ENCODE peak calls at places on chromosomes 3 and 15, in ten cellular contexts. E, B, Z, N, J, O, L, D, M and S are unnamed samples.

GRCh38 chr3:195896361-195897080 is 11.8 kb downstream of the TNK2 start:
- DNase-seq in E (no peak), B (no peak), Z (no peak), N (no peak), J (peak), O (no peak), L (no peak), D (no peak), M (no peak), S (no peak)

GRCh38 chr3:152315623-152316022 is 46.9 kb downstream of the MBNL1 start:
- DNase-seq in E (no peak), B (no peak), Z (no peak), N (no peak), J (no peak), O (no peak), L (no peak), D (no peak), M (no peak), S (no peak)

GRCh38 chr15:40769310-40770146 is at the start of gene C15orf62:
- DNase-seq in E (peak), B (peak), Z (no peak), N (peak), J (peak), O (no peak), L (peak), D (peak), M (peak), S (no peak)

GRCh38 chr3:116980106-116980505 is 270.5 kb downstream of the TUSC7 start:
- DNase-seq in E (no peak), B (no peak), Z (no peak), N (no peak), J (no peak), O (no peak), L (no peak), D (no peak), M (no peak), S (no peak)

GRCh38 chr3:151318313-151318712 is 1.7 kb upstream of the GPR87 start:
- DNase-seq in E (no peak), B (no peak), Z (no peak), N (no peak), J (no peak), O (no peak), L (no peak), D (no peak), M (no peak), S (no peak)

GRCh38 chr15:34119291-34119690 is 17.4 kb downstream of the PGBD4 start:
- DNase-seq in E (no peak), B (no peak), Z (no peak), N (no peak), J (no peak), O (no peak), L (no peak), D (no peak), M (no peak), S (no peak)

GRCh38 chr15:91866371-91866905 is 12.9 kb downstream of the SLCO3A1 start:
- DNase-seq in E (no peak), B (no peak), Z (no peak), N (no peak), J (no peak), O (no peak), L (no peak), D (peak), M (no peak), S (no peak)

GRCh38 chr3:112143251-112143650 is 10.2 kb upstream of the GCSAM start:
- DNase-seq in E (no peak), B (no peak), Z (no peak), N (no peak), J (no peak), O (no peak), L (no peak), D (no peak), M (no peak), S (no peak)

GRCh38 chr15:55353030-55353429 is 34.0 kb downstream of the PIGB start:
- DNase-seq in E (no peak), B (no peak), Z (no peak), N (no peak), J (no peak), O (no peak), L (no peak), D (no peak), M (no peak), S (no peak)

GRCh38 chr15:70826634-70827033 is 27.3 kb downstream of the LARP6 start:
- DNase-seq in E (no peak), B (no peak), Z (peak), N (no peak), J (no peak), O (peak), L (peak), D (no peak), M (no peak), S (peak)

GRCh38 chr15:98146031-98146430 is 185.5 kb downstream of the ARRDC4 start:
- DNase-seq in E (no peak), B (no peak), Z (no peak), N (no peak), J (no peak), O (no peak), L (no peak), D (no peak), M (no peak), S (no peak)

GRCh38 chr15:71332605-71333004 is 217.3 kb downstream of the THSD4 start:
- DNase-seq in E (no peak), B (no peak), Z (no peak), N (no peak), J (no peak), O (no peak), L (no peak), D (no peak), M (no peak), S (no peak)

GRCh38 chr3:13072239-13073041 is 789 bp downstream of the IQSEC1 start:
- DNase-seq in E (no peak), B (peak), Z (no peak), N (no peak), J (no peak), O (no peak), L (peak), D (peak), M (peak), S (no peak)

GRCh38 chr3:149180057-149180573 is 41.5 kb downstream of the CP start:
- DNase-seq in E (peak), B (peak), Z (peak), N (no peak), J (no peak), O (peak), L (peak), D (peak), M (no peak), S (peak)

GRCh38 chr3:40623567-40623966 is 98.8 kb downstream of the ZNF621 start:
- DNase-seq in E (no peak), B (no peak), Z (no peak), N (no peak), J (no peak), O (no peak), L (peak), D (no peak), M (peak), S (no peak)

GRCh38 chr3:157695586-157695985 is 192.4 kb upstream of the VEPH1 start:
- DNase-seq in E (no peak), B (no peak), Z (no peak), N (no peak), J (no peak), O (no peak), L (no peak), D (no peak), M (no peak), S (no peak)

GRCh38 chr3:28343144-28343543 is 5.4 kb upstream of the ZCWPW2 start:
- DNase-seq in E (no peak), B (no peak), Z (no peak), N (no peak), J (no peak), O (no peak), L (no peak), D (no peak), M (no peak), S (no peak)

GRCh38 chr3:138445654-138446053 is 11.2 kb downstream of the ESYT3 start:
- DNase-seq in E (no peak), B (no peak), Z (no peak), N (no peak), J (no peak), O (no peak), L (no peak), D (no peak), M (no peak), S (no peak)

GRCh38 chr3:169634618-169635236 is 28.8 kb downstream of the MECOM start:
- DNase-seq in E (no peak), B (peak), Z (no peak), N (no peak), J (no peak), O (no peak), L (peak), D (peak), M (no peak), S (peak)

GRCh38 chr3:89107461-89108035 is at the start of gene EPHA3:
- DNase-seq in E (no peak), B (peak), Z (no peak), N (peak), J (peak), O (no peak), L (peak), D (peak), M (peak), S (peak)

GRCh38 chr3:126926684-126927404 is 56.1 kb upstream of the PLXNA1 start:
- DNase-seq in E (no peak), B (no peak), Z (no peak), N (no peak), J (peak), O (peak), L (no peak), D (no peak), M (peak), S (no peak)

GRCh38 chr3:76702676-76703075 is 337.2 kb upstream of the ROBO2 start:
- DNase-seq in E (no peak), B (no peak), Z (no peak), N (no peak), J (no peak), O (no peak), L (no peak), D (no peak), M (no peak), S (no peak)

GRCh38 chr15:45802140-45802539 is 167.3 kb downstream of the SQOR start:
- DNase-seq in E (no peak), B (no peak), Z (no peak), N (no peak), J (no peak), O (no peak), L (peak), D (peak), M (no peak), S (peak)

GRCh38 chr15:28911295-28911979 is 25.7 kb downstream of the APBA2 start:
- DNase-seq in E (no peak), B (no peak), Z (no peak), N (no peak), J (no peak), O (no peak), L (no peak), D (no peak), M (peak), S (no peak)

GRCh38 chr15:32730677-32731654 is 13.2 kb downstream of the GREM1 start:
- DNase-seq in E (no peak), B (peak), Z (no peak), N (no peak), J (peak), O (peak), L (peak), D (peak), M (no peak), S (peak)

GRCh38 chr3:126518779-126519177 is 1.2 kb upstream of the UROC1 start:
- DNase-seq in E (no peak), B (no peak), Z (no peak), N (no peak), J (no peak), O (no peak), L (no peak), D (no peak), M (peak), S (peak)

GRCh38 chr3:143552851-143553250 is 295.4 kb downstream of the SLC9A9 start:
- DNase-seq in E (no peak), B (no peak), Z (no peak), N (no peak), J (no peak), O (no peak), L (no peak), D (no peak), M (no peak), S (no peak)

GRCh38 chr3:100041328-100041749 is 73.0 kb downstream of the FILIP1L start:
- DNase-seq in E (no peak), B (no peak), Z (no peak), N (no peak), J (no peak), O (peak), L (no peak), D (no peak), M (no peak), S (peak)

GRCh38 chr15:89171136-89172072 is 50.0 kb downstream of the RLBP1 start:
- DNase-seq in E (no peak), B (peak), Z (no peak), N (no peak), J (no peak), O (peak), L (peak), D (no peak), M (peak), S (peak)

GRCh38 chr3:123789760-123790159 is 94.4 kb downstream of the MYLK start:
- DNase-seq in E (no peak), B (no peak), Z (peak), N (no peak), J (no peak), O (no peak), L (no peak), D (no peak), M (no peak), S (no peak)

GRCh38 chr3:155387571-155387970 is 94.1 kb upstream of the STRIT1 start:
- DNase-seq in E (no peak), B (no peak), Z (no peak), N (no peak), J (no peak), O (no peak), L (no peak), D (no peak), M (no peak), S (no peak)

GRCh38 chr15:88257311-88257901 is 867 bp upstream of the NTRK3 start:
- DNase-seq in E (no peak), B (no peak), Z (no peak), N (no peak), J (peak), O (no peak), L (no peak), D (no peak), M (no peak), S (no peak)

GRCh38 chr15:100318880-100319279 is 22.9 kb downstream of the ADAMTS17 start:
- DNase-seq in E (no peak), B (no peak), Z (no peak), N (no peak), J (no peak), O (no peak), L (no peak), D (no peak), M (no peak), S (no peak)

GRCh38 chr3:114338651-114339357 is 45.0 kb downstream of the TIGIT start:
- DNase-seq in E (no peak), B (no peak), Z (no peak), N (no peak), J (peak), O (no peak), L (no peak), D (no peak), M (peak), S (no peak)

GRCh38 chr15:66089049-66089448 is 164.5 kb downstream of the MEGF11 start:
- DNase-seq in E (peak), B (no peak), Z (no peak), N (no peak), J (no peak), O (no peak), L (no peak), D (no peak), M (no peak), S (no peak)

GRCh38 chr3:44184319-44184953 is 57.2 kb upstream of the TOPAZ1 start:
- DNase-seq in E (no peak), B (no peak), Z (peak), N (no peak), J (no peak), O (no peak), L (peak), D (no peak), M (no peak), S (no peak)

GRCh38 chr3:44185396-44185915 is 56.2 kb upstream of the TOPAZ1 start:
- DNase-seq in E (no peak), B (no peak), Z (peak), N (no peak), J (no peak), O (no peak), L (no peak), D (no peak), M (no peak), S (no peak)

GRCh38 chr3:44186111-44186672 is 55.5 kb upstream of the TOPAZ1 start:
- DNase-seq in E (no peak), B (no peak), Z (peak), N (no peak), J (no peak), O (no peak), L (no peak), D (no peak), M (no peak), S (no peak)

GRCh38 chr3:44186712-44187111 is 55.0 kb upstream of the TOPAZ1 start:
- DNase-seq in E (no peak), B (no peak), Z (peak), N (no peak), J (no peak), O (no peak), L (no peak), D (no peak), M (no peak), S (no peak)
- TF ChIP-seq POLR2AphosphoS5 in E (no peak), B (no peak), Z (no peak), N (no peak), J (no peak), O (no peak), L (no peak), D (no peak), M (no peak), S (no peak)

DNA sequence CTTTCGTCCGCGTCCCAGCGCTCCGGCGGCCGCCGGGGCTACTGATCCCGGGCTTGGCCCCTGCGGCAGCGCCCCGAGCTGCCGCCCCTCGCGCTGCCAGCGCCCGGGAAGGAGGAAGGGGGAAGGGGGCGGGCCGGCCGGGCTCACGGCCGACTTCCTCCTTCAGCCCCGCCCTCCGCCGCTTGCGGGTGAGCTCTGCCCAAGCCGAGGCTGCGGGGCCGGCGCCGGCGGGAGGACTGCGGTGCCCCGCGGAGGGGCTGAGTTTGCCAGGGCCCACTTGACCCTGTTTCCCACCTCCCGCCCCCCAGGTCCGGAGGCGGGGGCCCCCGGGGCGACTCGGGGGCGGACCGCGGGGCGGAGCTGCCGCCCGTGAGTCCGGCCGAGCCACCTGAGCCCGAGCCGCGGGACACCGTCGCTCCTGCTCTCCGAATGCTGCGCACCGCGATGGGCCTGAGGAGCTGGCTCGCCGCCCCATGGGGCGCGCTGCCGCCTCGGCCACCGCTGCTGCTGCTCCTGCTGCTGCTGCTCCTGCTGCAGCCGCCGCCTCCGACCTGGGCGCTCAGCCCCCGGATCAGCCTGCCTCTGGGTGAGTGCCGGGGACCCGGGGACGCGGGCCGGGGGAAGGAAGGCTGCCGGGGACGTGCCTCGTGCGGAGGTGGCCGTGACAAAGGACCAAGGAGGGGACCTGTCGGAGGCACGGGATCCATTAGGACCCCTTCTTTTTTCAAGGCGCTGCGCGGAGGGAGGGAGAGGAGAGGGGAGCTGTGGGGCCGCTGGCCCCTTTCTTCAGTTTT is at the start of gene SEMA4B:
- DNase-seq in E (no peak), B (peak), Z (no peak), N (peak), J (peak), O (no peak), L (peak), D (peak), M (peak), S (peak)
- TF ChIP-seq POLR2A in E (no peak), B (no peak), Z (no peak), N (no peak), J (peak), O (peak), L (peak), D (peak), M (peak), S (no peak)

GRCh38 chr3:56693750-56694149 is 10.7 kb upstream of the TASOR start:
- DNase-seq in E (no peak), B (no peak), Z (no peak), N (no peak), J (no peak), O (no peak), L (peak), D (no peak), M (no peak), S (no peak)
- TF ChIP-seq POLR2AphosphoS5 in E (no peak), B (no peak), Z (no peak), N (no peak), J (peak), O (no peak), L (no peak), D (no peak), M (no peak), S (no peak)

GRCh38 chr3:47283596-47284364 is 1.0 kb downstream of the KLHL18 start:
- DNase-seq in E (no peak), B (no peak), Z (no peak), N (no peak), J (peak), O (no peak), L (peak), D (no peak), M (peak), S (no peak)
- TF ChIP-seq POLR2A in E (no peak), B (no peak), Z (no peak), N (no peak), J (no peak), O (no peak), L (no peak), D (no peak), M (no peak), S (no peak)

DNA sequence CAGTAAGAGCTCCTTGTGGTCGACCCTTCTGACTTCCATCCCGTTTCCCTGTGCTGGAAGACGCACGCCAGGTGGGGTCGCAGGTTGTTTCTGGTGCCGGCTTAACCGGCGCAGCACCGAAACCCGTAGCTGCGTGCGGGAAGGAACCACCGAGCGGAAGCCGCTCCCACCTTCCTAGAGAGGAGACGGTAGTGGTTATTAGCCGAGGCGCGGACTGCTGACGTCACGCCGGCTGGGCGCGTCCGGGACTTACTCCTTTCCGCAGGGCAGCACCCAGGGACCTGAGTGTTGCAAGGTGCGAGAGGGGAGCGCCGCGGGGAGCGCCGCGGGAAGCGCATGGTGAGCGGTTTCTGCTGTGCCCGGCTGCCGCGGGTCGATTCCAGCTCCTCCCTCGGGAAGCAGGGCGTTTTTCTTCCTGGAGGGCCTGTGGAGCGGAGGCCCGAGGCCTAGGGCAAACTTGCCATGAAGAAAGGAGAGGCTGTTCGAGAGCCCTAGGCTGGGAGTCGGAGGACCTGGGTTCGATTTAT is at the start of gene ZNF501:
- DNase-seq in E (peak), B (peak), Z (peak), N (peak), J (peak), O (no peak), L (peak), D (peak), M (peak), S (peak)
- TF ChIP-seq POLR2AphosphoS5 in E (peak), B (peak), Z (peak), N (peak), J (peak), O (no peak), L (peak), D (peak), M (peak), S (peak)

GRCh38 chr3:5122030-5122740 is at the start of gene ARL8B:
- DNase-seq in E (peak), B (peak), Z (peak), N (peak), J (peak), O (peak), L (peak), D (peak), M (peak), S (peak)
- TF ChIP-seq POLR2A in E (peak), B (no peak), Z (peak), N (peak), J (peak), O (peak), L (peak), D (peak), M (no peak), S (peak)